ENCODE peak calls at places on chromosomes 2 and 18, in seven cellular contexts. P is type B pancreatic cell, D is SW480, U is hypothalamus, K is astrocyte of the spinal cord, N is NCI-H1105, O is psoas muscle. E is an unnamed sample.

GRCh38 chr2:23529659-23530058 is 144.7 kb downstream of the KLHL29 start:
- DNase-seq in P (no peak), K (no peak), N (no peak), U (no peak), O (no peak), D (no peak), E (no peak)

GRCh38 chr2:196059491-196059960 is 9.1 kb downstream of the DNAH7 start:
- DNase-seq in O (no peak), P (no peak), D (no peak), N (no peak), K (peak), U (no peak), E (no peak)

GRCh38 chr2:101463885-101464653 is 10.8 kb downstream of the RFX8 start:
- DNase-seq in O (no peak), D (no peak), K (peak), N (no peak), U (no peak), P (no peak), E (no peak)

GRCh38 chr18:21903688-21904087 is 163.1 kb downstream of the MIB1 start:
- DNase-seq in N (no peak), K (no peak), P (no peak), D (no peak), U (no peak), O (no peak), E (no peak)

GRCh38 chr2:176117162-176117822 is 714 bp downstream of the HOXD10 start:
- DNase-seq in D (no peak), N (no peak), K (no peak), U (no peak), P (no peak), O (no peak), E (no peak)

GRCh38 chr18:9825571-9826073 is 60.2 kb upstream of the TXNDC2 start:
- DNase-seq in O (no peak), D (peak), N (no peak), P (no peak), K (peak), U (no peak), E (peak)

GRCh38 chr2:212987492-212987891 is 163.9 kb downstream of the IKZF2 start:
- DNase-seq in K (no peak), P (no peak), U (no peak), N (no peak), D (no peak), O (no peak), E (no peak)

GRCh38 chr2:11899896-11900295 is 153.5 kb downstream of the LPIN1 start:
- DNase-seq in U (no peak), D (no peak), K (no peak), O (no peak), P (no peak), N (no peak), E (no peak)

GRCh38 chr2:26557244-26557925 is 79.5 kb upstream of the OTOF start:
- DNase-seq in P (no peak), O (no peak), U (no peak), N (no peak), D (no peak), K (no peak), E (no peak)

GRCh38 chr2:27509326-27509725 is 12.7 kb downstream of the GCKR start:
- DNase-seq in O (no peak), K (peak), D (no peak), N (peak), U (no peak), P (no peak), E (peak)

GRCh38 chr2:38866773-38867443 is 8.8 kb downstream of the DHX57 start:
- DNase-seq in U (no peak), N (no peak), D (no peak), O (no peak), P (no peak), K (no peak), E (no peak)

GRCh38 chr18:31723998-31724711 is 36.5 kb downstream of the SLC25A52 start:
- DNase-seq in U (peak), O (peak), P (no peak), K (peak), N (no peak), D (no peak), E (no peak)